ENCODE peak calls at places on chromosomes 12 and 14, in six cellular contexts. P is HepG2, M is HCT116, U is K562, R is H1, O is GM12878. W is an unnamed sample.

GRCh38 chr12:58030566-58031279 is 89.4 kb downstream of the ATP23 start:
- DNase-seq in U (no peak), M (no peak), O (no peak), R (no peak), P (no peak), W (no peak)

GRCh38 chr12:1692221-1692620 is 1.4 kb downstream of the ADIPOR2 start:
- DNase-seq in U (no peak), P (no peak), R (no peak), M (no peak), O (no peak), W (no peak)

GRCh38 chr14:67919259-67919658 is 99.7 kb downstream of the RAD51B start:
- DNase-seq in M (no peak), R (no peak), U (no peak), O (no peak), P (no peak), W (no peak)

GRCh38 chr12:75759842-75760260 is 248.4 kb upstream of the KRR1 start:
- DNase-seq in P (no peak), O (no peak), M (peak), U (no peak), R (no peak), W (no peak)

GRCh38 chr14:32560213-32560857 is 231.2 kb downstream of the AKAP6 start:
- DNase-seq in P (peak), U (peak), R (no peak), O (no peak), M (peak), W (peak)

GRCh38 chr12:52815676-52816075 is 1.8 kb upstream of the KRT4 start:
- DNase-seq in P (no peak), O (no peak), U (no peak), M (no peak), R (no peak), W (no peak)

GRCh38 chr14:20343855-20344205 is 395 bp downstream of the PARP2 start:
- DNase-seq in M (no peak), R (no peak), U (peak), O (no peak), P (no peak), W (no peak)

GRCh38 chr12:100715976-100716657 is 78.5 kb upstream of the ANO4 start:
- DNase-seq in U (no peak), M (no peak), R (no peak), O (no peak), P (no peak), W (no peak)

DNA sequence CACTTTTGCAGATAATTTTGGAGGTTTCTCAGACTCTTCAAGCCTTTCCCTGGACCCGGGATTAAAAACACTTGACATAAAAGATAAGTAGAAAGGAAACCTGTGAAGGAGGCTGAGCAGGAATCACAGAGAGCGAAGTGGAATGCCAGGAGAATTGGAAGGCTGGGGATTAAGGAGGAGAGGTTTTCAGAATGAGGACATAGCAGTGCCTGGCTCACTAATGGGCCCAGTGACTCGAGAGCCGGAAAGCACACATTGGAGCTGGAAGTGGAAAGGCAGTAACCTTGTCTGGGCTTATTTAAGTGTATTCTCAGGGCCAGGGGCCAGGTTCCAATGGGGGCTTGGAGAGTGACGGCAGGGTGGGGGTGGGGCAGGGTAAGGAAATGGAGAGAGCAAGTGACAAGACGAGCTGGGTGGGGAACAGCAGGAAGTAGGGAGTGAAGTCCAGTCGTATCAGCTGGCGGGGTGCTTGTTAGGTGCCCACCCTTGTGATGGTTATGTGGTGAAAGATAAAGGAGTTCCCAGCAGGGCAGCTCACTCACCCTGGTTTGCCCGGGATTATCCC is 13.1 kb downstream of the EVL start:
- DNase-seq in U (no peak), P (no peak), O (no peak), M (no peak), R (no peak), W (no peak)
- H3K4me3 ChIP-seq in U (no peak), P (no peak), O (no peak), M (no peak), R (no peak), W (no peak)

DNA sequence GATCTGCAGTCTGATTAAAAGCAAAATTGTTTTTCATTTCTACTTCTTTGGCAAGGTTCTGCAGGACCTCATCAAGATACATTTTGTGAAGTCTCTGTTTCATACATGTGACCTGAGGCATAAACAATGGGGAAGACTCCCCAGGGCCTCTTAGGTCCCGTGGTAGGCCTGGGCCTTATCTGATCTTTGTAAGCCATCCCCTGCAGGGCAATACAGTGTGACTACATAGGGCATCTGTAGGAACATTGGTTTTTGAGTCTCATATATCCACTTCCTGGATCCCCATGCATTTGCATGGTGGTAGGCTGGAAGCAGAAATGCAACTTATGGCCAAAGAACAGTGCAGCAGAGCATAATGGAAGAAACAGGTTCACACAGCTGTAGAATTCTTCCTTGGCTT is 6.0 kb downstream of the FAR2 start:
- DNase-seq in O (no peak), U (peak), P (no peak), M (no peak), R (no peak), W (peak)
- TF ChIP-seq JUND in O (no peak), U (no peak), P (no peak), M (no peak), R (no peak), W (no peak)

GRCh38 chr14:61567838-61568571 is 127.3 kb upstream of the HIF1A start:
- DNase-seq in P (no peak), U (no peak), R (no peak), M (no peak), O (no peak), W (no peak)
- H3K4me3 ChIP-seq in P (no peak), U (no peak), R (peak), M (peak), O (peak), W (no peak)

GRCh38 chr14:100263141-100263540 is 24.2 kb downstream of the YY1 start:
- DNase-seq in M (no peak), O (no peak), U (no peak), P (no peak), R (no peak), W (no peak)

GRCh38 chr14:100274250-100274649 is 32.0 kb downstream of the SLC25A29 start:
- DNase-seq in P (no peak), R (no peak), M (no peak), O (no peak), U (no peak), W (no peak)

GRCh38 chr14:100271247-100271939 is 32.4 kb downstream of the YY1 start:
- DNase-seq in U (peak), M (no peak), O (no peak), R (no peak), P (peak), W (no peak)

GRCh38 chr14:100267990-100268389 is 29.0 kb downstream of the YY1 start:
- DNase-seq in P (no peak), M (no peak), O (no peak), U (no peak), R (no peak), W (no peak)

DNA sequence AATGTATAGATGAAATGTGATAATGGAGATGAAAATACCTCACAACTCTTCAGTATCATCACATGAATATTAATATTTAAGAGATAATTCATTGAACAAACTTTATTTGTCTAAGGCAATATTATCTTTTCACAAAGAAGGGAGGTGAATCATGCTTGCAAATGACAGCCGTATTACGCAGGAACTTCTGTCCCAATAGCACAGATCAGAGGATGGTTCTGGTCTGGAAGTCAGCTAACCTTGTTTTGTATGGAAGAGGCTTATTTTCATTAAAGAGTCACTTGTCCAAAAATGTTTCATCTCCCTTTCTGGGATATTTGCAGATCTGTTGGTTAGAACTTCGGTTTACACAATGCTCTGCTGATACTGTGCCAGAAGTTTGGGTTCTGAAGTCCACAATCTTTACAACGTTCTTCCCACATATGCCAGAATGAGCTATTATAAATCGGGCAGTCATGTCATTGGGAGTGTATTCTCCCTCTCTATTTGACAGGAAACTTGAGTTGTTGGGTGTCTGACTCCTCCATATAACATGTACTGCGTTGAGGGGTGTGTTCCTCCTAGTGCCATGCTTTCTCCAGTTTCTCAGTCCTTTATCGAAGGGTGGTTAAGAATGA is 29.8 kb downstream of the YY1 start:
- DNase-seq in U (no peak), P (peak), O (no peak), M (no peak), R (no peak), W (no peak)
- TF ChIP-seq JUND in U (no peak), P (no peak), O (no peak), M (no peak), R (no peak), W (no peak)

GRCh38 chr14:104681689-104682074 is 7.7 kb upstream of the INF2 start:
- DNase-seq in O (no peak), P (peak), M (no peak), R (peak), U (no peak), W (peak)
- H3K4me3 ChIP-seq in O (no peak), P (peak), M (peak), R (peak), U (no peak), W (peak)

GRCh38 chr14:97281741-97282140 is 484.6 kb downstream of the VRK1 start:
- DNase-seq in U (no peak), R (no peak), O (no peak), P (no peak), M (no peak), W (no peak)
- TF ChIP-seq JUND in U (no peak), R (no peak), O (no peak), P (no peak), M (no peak), W (no peak)

DNA sequence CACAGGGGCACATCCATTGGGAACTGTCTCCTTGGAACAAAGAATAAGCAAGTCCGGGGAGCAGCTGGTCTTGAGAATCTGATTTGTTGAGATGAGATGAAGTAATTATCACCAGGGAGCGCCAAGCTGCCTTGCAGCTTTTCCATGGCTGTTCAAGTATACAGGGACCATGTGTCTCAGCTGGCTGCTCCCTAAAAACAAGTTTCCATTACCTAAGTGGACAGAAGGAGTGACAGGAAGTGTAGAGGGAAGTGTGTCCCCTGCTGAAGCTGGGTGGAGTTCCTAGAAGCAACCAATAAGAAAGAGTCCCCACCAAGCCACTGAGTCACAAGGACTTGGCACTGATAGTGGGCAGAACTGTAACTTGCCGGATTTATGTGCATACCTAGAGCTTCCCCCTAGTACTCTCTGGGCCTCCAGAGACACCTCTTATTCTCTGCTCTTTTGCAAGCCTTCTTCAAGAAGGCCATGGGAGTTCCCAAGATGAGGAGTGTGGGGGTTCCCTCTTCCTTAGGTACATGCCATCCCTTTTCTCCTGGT is 1.5 kb upstream of the GPX2 start:
- DNase-seq in R (no peak), U (no peak), P (no peak), O (no peak), M (no peak), W (no peak)
- H3K4me3 ChIP-seq in R (no peak), U (no peak), P (no peak), O (no peak), M (no peak), W (no peak)

W was measured in SK-N-SH.